ENCODE peak calls at places on chromosomes 12 and 14, in ten cellular contexts. G, I, L, X, S, W, O, T, V and E are unnamed samples.

GRCh38 chr12:43964966-43965365 is 129.1 kb downstream of the TMEM117 start:
- DNase-seq in X (peak), V (no peak), S (no peak), I (no peak), T (no peak), W (no peak), O (peak), G (no peak), L (no peak), E (no peak)

GRCh38 chr12:57632898-57633825 is at the start of gene B4GALNT1:
- DNase-seq in O (peak), T (peak), L (peak), X (peak), S (peak), V (no peak), W (no peak), G (peak), I (peak), E (no peak)

GRCh38 chr14:39492267-39492666 is 60.0 kb upstream of the FBXO33 start:
- DNase-seq in S (no peak), X (peak), I (no peak), T (no peak), L (no peak), G (peak), W (no peak), O (no peak), V (no peak), E (no peak)

GRCh38 chr14:102279688-102280348 is 25.1 kb downstream of the MOK start:
- DNase-seq in X (peak), T (no peak), S (no peak), I (no peak), W (no peak), V (no peak), G (peak), L (peak), O (no peak), E (no peak)

GRCh38 chr14:66650491-66650911 is 142.6 kb downstream of the GPHN start:
- DNase-seq in I (no peak), S (no peak), O (no peak), G (no peak), L (no peak), V (no peak), X (no peak), W (no peak), T (no peak), E (no peak)

GRCh38 chr12:124085419-124085818 is 112.4 kb downstream of the ZNF664 start:
- DNase-seq in W (no peak), X (no peak), G (no peak), L (no peak), S (peak), T (no peak), V (no peak), O (no peak), I (no peak), E (no peak)

GRCh38 chr12:108231109-108231905 is 102.2 kb downstream of the WSCD2 start:
- DNase-seq in X (no peak), L (no peak), T (no peak), I (no peak), W (no peak), V (no peak), S (no peak), O (no peak), G (no peak), E (no peak)

GRCh38 chr14:101909371-101910096 is 54.8 kb upstream of the DYNC1H1 start:
- DNase-seq in V (no peak), G (no peak), S (no peak), T (no peak), I (no peak), X (no peak), W (no peak), O (no peak), L (no peak), E (no peak)

GRCh38 chr14:31877333-31877798 is 199.7 kb upstream of the ARHGAP5 start:
- DNase-seq in X (peak), L (no peak), O (no peak), T (no peak), W (no peak), I (no peak), S (no peak), G (no peak), V (no peak), E (no peak)

GRCh38 chr14:52124791-52125661 is 56.2 kb upstream of the NID2 start:
- DNase-seq in L (no peak), T (no peak), X (peak), I (no peak), W (no peak), O (peak), S (no peak), G (peak), V (no peak), E (no peak)

GRCh38 chr12:111330800-111331752 is 37.8 kb downstream of the PHETA1 start:
- DNase-seq in O (peak), S (no peak), W (peak), G (peak), V (no peak), T (no peak), I (peak), X (peak), L (no peak), E (no peak)

GRCh38 chr14:69090187-69090789 is 62.6 kb downstream of the DCAF5 start:
- DNase-seq in G (peak), W (no peak), V (no peak), X (peak), I (no peak), L (no peak), S (no peak), O (peak), T (no peak), E (no peak)

GRCh38 chr12:3447318-3447717 is 43.7 kb upstream of the PRMT8 start:
- DNase-seq in T (no peak), X (no peak), O (no peak), G (no peak), I (no peak), S (no peak), V (peak), W (no peak), L (no peak), E (no peak)

GRCh38 chr14:87522575-87522974 is 470.4 kb downstream of the GALC start:
- DNase-seq in G (no peak), W (no peak), S (no peak), I (peak), X (no peak), O (peak), L (no peak), T (no peak), V (no peak), E (no peak)

GRCh38 chr12:20210795-20211194 is 157.5 kb upstream of the PDE3A start:
- DNase-seq in S (no peak), O (no peak), G (no peak), W (no peak), I (no peak), V (no peak), T (no peak), L (no peak), X (no peak), E (no peak)

GRCh38 chr14:105195533-105196227 is 14.6 kb upstream of the NUDT14 start:
- DNase-seq in L (no peak), I (no peak), T (no peak), G (no peak), W (no peak), X (no peak), O (no peak), S (no peak), V (no peak), E (no peak)

GRCh38 chr12:11652351-11653040 is 3.0 kb downstream of the ETV6 start:
- DNase-seq in V (no peak), G (peak), L (no peak), O (no peak), W (peak), I (no peak), T (no peak), S (no peak), X (peak), E (no peak)

GRCh38 chr12:25698782-25699181 is 145.7 kb upstream of the LMNTD1 start:
- DNase-seq in W (no peak), G (no peak), S (no peak), I (no peak), O (no peak), L (no peak), T (no peak), X (no peak), V (no peak), E (no peak)

GRCh38 chr14:66758031-66758613 is 250.2 kb downstream of the GPHN start:
- DNase-seq in O (peak), T (no peak), G (no peak), V (no peak), W (no peak), S (no peak), L (no peak), I (no peak), X (no peak), E (no peak)

GRCh38 chr14:95402184-95402583 is 82.5 kb upstream of the CLMN start:
- DNase-seq in X (no peak), T (no peak), I (no peak), W (no peak), S (no peak), G (no peak), O (no peak), L (no peak), V (no peak), E (no peak)

GRCh38 chr12:103632554-103633216 is 45.6 kb downstream of the STAB2 start:
- DNase-seq in G (peak), I (peak), V (no peak), T (peak), S (no peak), O (peak), L (peak), X (peak), W (peak), E (no peak)

GRCh38 chr14:33901429-33902155 is 49.3 kb downstream of the EGLN3 start:
- DNase-seq in W (no peak), X (no peak), G (no peak), V (no peak), I (no peak), L (no peak), T (no peak), S (no peak), O (no peak), E (no peak)

GRCh38 chr14:38553586-38553985 is 297.7 kb upstream of the CLEC14A start:
- DNase-seq in L (no peak), T (no peak), O (no peak), G (peak), I (no peak), X (peak), W (no peak), S (no peak), V (no peak), E (no peak)

GRCh38 chr12:32918890-32919791 is 22.6 kb upstream of the PKP2 start:
- DNase-seq in L (no peak), S (no peak), G (peak), T (no peak), V (no peak), W (peak), X (peak), O (peak), I (peak), E (no peak)

GRCh38 chr14:91138511-91139359 is 24.9 kb downstream of the DGLUCY start:
- DNase-seq in V (no peak), L (peak), S (no peak), G (peak), T (no peak), O (peak), X (peak), W (no peak), I (peak), E (no peak)

GRCh38 chr12:124030008-124030407 is 57.0 kb downstream of the ZNF664 start:
- DNase-seq in O (no peak), L (no peak), T (no peak), G (peak), I (no peak), W (no peak), V (no peak), S (no peak), X (no peak), E (no peak)

GRCh38 chr12:127588224-127588623 is 678.7 kb upstream of the TMEM132C start:
- DNase-seq in T (no peak), O (no peak), X (peak), L (no peak), W (no peak), V (peak), I (no peak), S (peak), G (peak), E (no peak)

GRCh38 chr14:20412422-20412821 is 879 bp downstream of the TEP1 start:
- DNase-seq in X (peak), G (peak), W (no peak), V (no peak), O (no peak), S (no peak), I (peak), L (no peak), T (no peak), E (no peak)

GRCh38 chr14:86296173-86296572 is 766.2 kb downstream of the FLRT2 start:
- DNase-seq in T (no peak), O (no peak), V (no peak), G (peak), S (no peak), X (peak), W (no peak), I (peak), L (no peak), E (no peak)

GRCh38 chr12:121709478-121709890 is 3.1 kb upstream of the TMEM120B start:
- DNase-seq in V (no peak), O (no peak), I (no peak), X (peak), T (no peak), W (no peak), L (no peak), S (no peak), G (peak), E (no peak)

GRCh38 chr14:24297190-24297964 is 2.2 kb downstream of the DHRS1 start:
- DNase-seq in G (no peak), V (no peak), W (no peak), I (peak), O (peak), S (no peak), T (no peak), X (peak), L (no peak), E (no peak)

GRCh38 chr14:29390046-29390841 is 537.4 kb downstream of the PRKD1 start:
- DNase-seq in O (peak), G (no peak), S (no peak), L (no peak), W (no peak), I (no peak), T (no peak), V (no peak), X (peak), E (no peak)

GRCh38 chr12:127381043-127381668 is 885.8 kb upstream of the TMEM132C start:
- DNase-seq in W (peak), T (peak), X (no peak), L (peak), V (no peak), S (peak), I (peak), O (peak), G (peak), E (no peak)

GRCh38 chr14:104795781-104796681 is 483 bp upstream of the AKT1 start:
- DNase-seq in X (no peak), V (no peak), T (peak), W (no peak), S (no peak), I (no peak), G (peak), O (peak), L (no peak), E (no peak)

GRCh38 chr14:58772814-58773620 is 135.3 kb downstream of the DACT1 start:
- DNase-seq in I (no peak), G (no peak), W (no peak), L (no peak), S (no peak), V (no peak), T (no peak), O (peak), X (no peak), E (no peak)